ENCODE peak calls at places on chromosomes 2 and 18, in eight cellular contexts. I, N, D, F, P, W, Q and M are unnamed samples.

GRCh38 chr2:145258903-145259579 is 739.1 kb upstream of the ZEB2 start:
- DNase-seq in I (no peak), N (no peak), D (no peak), F (peak; percentile 16), P (peak; percentile 71), W (no peak), Q (no peak), M (no peak)

GRCh38 chr18:79629249-79629558 is 50.4 kb upstream of the CTDP1 start:
- DNase-seq in I (no peak), N (no peak), D (no peak), F (no peak), P (no peak), W (no peak), Q (no peak), M (peak; percentile 31)

GRCh38 chr2:121253021-121253673 is 31.9 kb downstream of the TFCP2L1 start:
- DNase-seq in I (no peak), N (no peak), D (no peak), F (no peak), P (no peak), W (no peak), Q (no peak), M (no peak)

GRCh38 chr2:15159206-15159605 is 401.9 kb downstream of the NBAS start:
- DNase-seq in I (peak; percentile 26), N (no peak), D (no peak), F (no peak), P (no peak), W (no peak), Q (no peak), M (no peak)

GRCh38 chr18:46070683-46071614 is 1.1 kb downstream of the PSTPIP2 start:
- DNase-seq in I (no peak), N (no peak), D (no peak), F (no peak), P (peak; percentile 81), W (no peak), Q (no peak), M (no peak)

GRCh38 chr2:17630089-17630488 is 89.6 kb downstream of the VSNL1 start:
- DNase-seq in I (no peak), N (no peak), D (no peak), F (no peak), P (no peak), W (no peak), Q (no peak), M (no peak)

GRCh38 chr2:55490554-55490953 is 29.0 kb upstream of the CFAP36 start:
- DNase-seq in I (peak; percentile 42), N (peak; percentile 23), D (peak; percentile 15), F (no peak), P (no peak), W (peak; percentile 42), Q (no peak), M (no peak)

GRCh38 chr18:8800876-8801262 is 95.5 kb downstream of the MTCL1 start:
- DNase-seq in I (no peak), N (peak; percentile 49), D (no peak), F (no peak), P (no peak), W (peak; percentile 73), Q (no peak), M (no peak)

GRCh38 chr2:54522624-54523281 is 66.6 kb downstream of the SPTBN1 start:
- DNase-seq in I (peak; percentile 70), N (peak; percentile 82), D (no peak), F (peak; percentile 33), P (no peak), W (peak; percentile 63), Q (peak; percentile 76), M (peak; percentile 73)

GRCh38 chr2:241666627-241667400 is 19.8 kb downstream of the DTYMK start:
- DNase-seq in I (no peak), N (peak; percentile 79), D (no peak), F (no peak), P (no peak), W (no peak), Q (no peak), M (no peak)

GRCh38 chr2:63488118-63488713 is 100.1 kb downstream of the WDPCP start:
- DNase-seq in I (peak; percentile 37), N (no peak), D (no peak), F (no peak), P (peak; percentile 5), W (peak; percentile 23), Q (no peak), M (no peak)

GRCh38 chr2:162072181-162072702 is 1.8 kb downstream of the DPP4 start:
- DNase-seq in I (peak; percentile 47), N (no peak), D (peak; percentile 59), F (no peak), P (no peak), W (peak; percentile 77), Q (no peak), M (no peak)

GRCh38 chr2:34734042-34734441 is 1134.9 kb upstream of the FAM98A start:
- DNase-seq in I (no peak), N (no peak), D (no peak), F (no peak), P (no peak), W (no peak), Q (no peak), M (no peak)

GRCh38 chr18:28802546-28802945 is 625.6 kb upstream of the CDH2 start:
- DNase-seq in I (peak; percentile 69), N (no peak), D (no peak), F (no peak), P (no peak), W (peak; percentile 64), Q (no peak), M (no peak)

GRCh38 chr2:108607706-108608301 is 73.5 kb downstream of the LIMS1 start:
- DNase-seq in I (no peak), N (no peak), D (no peak), F (no peak), P (no peak), W (no peak), Q (peak; percentile 10), M (peak; percentile 66)

GRCh38 chr2:101692037-101692436 is 5.5 kb upstream of the MAP4K4 start:
- DNase-seq in I (no peak), N (no peak), D (no peak), F (no peak), P (peak; percentile 8), W (no peak), Q (no peak), M (no peak)

GRCh38 chr2:3361518-3362438 is 15.8 kb downstream of the EIPR1 start:
- DNase-seq in I (no peak), N (no peak), D (no peak), F (no peak), P (no peak), W (no peak), Q (no peak), M (no peak)

GRCh38 chr18:48815581-48816324 is 135.0 kb downstream of the SMAD7 start:
- DNase-seq in I (no peak), N (no peak), D (no peak), F (no peak), P (no peak), W (no peak), Q (no peak), M (no peak)

GRCh38 chr2:128410758-128411215 is 92.1 kb upstream of the HS6ST1 start:
- DNase-seq in I (no peak), N (no peak), D (no peak), F (no peak), P (no peak), W (no peak), Q (no peak), M (no peak)

GRCh38 chr2:217941339-217941738 is 61.5 kb downstream of the TNS1 start:
- DNase-seq in I (no peak), N (no peak), D (no peak), F (no peak), P (no peak), W (no peak), Q (no peak), M (no peak)

GRCh38 chr18:50751947-50752346 is 67.9 kb downstream of the MRO start:
- DNase-seq in I (no peak), N (no peak), D (no peak), F (no peak), P (no peak), W (no peak), Q (no peak), M (no peak)

GRCh38 chr2:161775971-161776370 is 151.8 kb downstream of the SLC4A10 start:
- DNase-seq in I (no peak), N (no peak), D (no peak), F (no peak), P (no peak), W (no peak), Q (no peak), M (no peak)

GRCh38 chr18:79387615-79388014 is 8.1 kb upstream of the NFATC1 start:
- DNase-seq in I (no peak), N (no peak), D (no peak), F (no peak), P (no peak), W (no peak), Q (no peak), M (no peak)

GRCh38 chr2:178233428-178233827 is 39.1 kb downstream of the OSBPL6 start:
- DNase-seq in I (peak; percentile 83), N (no peak), D (no peak), F (no peak), P (no peak), W (peak; percentile 47), Q (no peak), M (no peak)

GRCh38 chr2:24611626-24612025 is 120.6 kb downstream of the NCOA1 start:
- DNase-seq in I (no peak), N (no peak), D (no peak), F (no peak), P (no peak), W (no peak), Q (no peak), M (no peak)

GRCh38 chr18:70363861-70364260 is 75.0 kb downstream of the SOCS6 start:
- DNase-seq in I (peak; percentile 84), N (no peak), D (no peak), F (no peak), P (no peak), W (peak; percentile 65), Q (no peak), M (no peak)

GRCh38 chr2:184879671-184880070 is 281.3 kb downstream of the ZNF804A start:
- DNase-seq in I (no peak), N (no peak), D (no peak), F (no peak), P (no peak), W (no peak), Q (no peak), M (no peak)

GRCh38 chr2:211331736-211332135 is 775.3 kb downstream of the CPS1 start:
- DNase-seq in I (no peak), N (peak; percentile 81), D (no peak), F (no peak), P (no peak), W (no peak), Q (no peak), M (no peak)

GRCh38 chr2:43068730-43069517 is 157.5 kb downstream of the ZFP36L2 start:
- DNase-seq in I (peak; percentile 81), N (no peak), D (no peak), F (no peak), P (no peak), W (no peak), Q (no peak), M (no peak)

GRCh38 chr2:85719609-85720240 is 25.6 kb downstream of the GNLY start:
- DNase-seq in I (no peak), N (no peak), D (no peak), F (no peak), P (peak; percentile 52), W (no peak), Q (no peak), M (no peak)

GRCh38 chr2:109663721-109664120 is 49.6 kb downstream of the SOWAHC start:
- DNase-seq in I (peak; percentile 98), N (no peak), D (peak; percentile 27), F (no peak), P (no peak), W (peak; percentile 63), Q (peak; percentile 43), M (no peak)

GRCh38 chr2:24111407-24111861 is 11.7 kb downstream of the PFN4 start:
- DNase-seq in I (peak; percentile 86), N (no peak), D (no peak), F (no peak), P (no peak), W (peak; percentile 9), Q (no peak), M (no peak)

GRCh38 chr18:70469916-70470315 is 181.1 kb downstream of the SOCS6 start:
- DNase-seq in I (no peak), N (no peak), D (no peak), F (peak; percentile 26), P (no peak), W (no peak), Q (peak; percentile 35), M (no peak)

GRCh38 chr2:52264488-52264887 is 1232.6 kb upstream of the NRXN1 start:
- DNase-seq in I (no peak), N (no peak), D (no peak), F (no peak), P (no peak), W (no peak), Q (peak; percentile 68), M (no peak)